ENCODE peak calls at places on chromosomes 12 and 14, in ten cellular contexts. D is SK-N-SH, P is tibial nerve, B is suprapubic skin, G is A549, N is transverse colon, M is K562, R is HepG2, O is stomach, E is upper lobe of left lung. Z is an unnamed sample.

GRCh38 chr12:6090786-6091185 is 33.7 kb downstream of the VWF start:
- DNase-seq in R (peak), E (no peak), G (no peak), D (no peak), O (no peak), M (no peak), P (no peak), B (peak), N (peak), Z (no peak)

GRCh38 chr14:64391113-64391725 is 3.1 kb downstream of the MTHFD1 start:
- DNase-seq in D (no peak), E (no peak), N (no peak), G (no peak), R (no peak), B (no peak), M (no peak), O (no peak), P (no peak), Z (no peak)

GRCh38 chr12:85955127-85955526 is 81.0 kb downstream of the NTS start:
- DNase-seq in O (no peak), B (no peak), E (no peak), R (no peak), M (no peak), N (no peak), G (no peak), P (no peak), D (peak), Z (no peak)

GRCh38 chr14:101374373-101375338 is 186.6 kb upstream of the DIO3 start:
- DNase-seq in M (no peak), B (no peak), N (no peak), P (no peak), D (no peak), E (no peak), O (no peak), R (no peak), G (no peak), Z (no peak)

GRCh38 chr12:116609715-116610114 is 50.5 kb downstream of the MAP1LC3B2 start:
- DNase-seq in R (no peak), O (no peak), N (no peak), M (peak), G (no peak), B (no peak), P (no peak), E (no peak), D (no peak), Z (no peak)

GRCh38 chr12:55729592-55730446 is 1.0 kb upstream of the CD63 start:
- DNase-seq in M (peak), E (peak), N (peak), O (peak), D (peak), B (peak), R (peak), G (peak), P (peak), Z (peak)

GRCh38 chr12:62345667-62346066 is 85.5 kb downstream of the USP15 start:
- DNase-seq in G (no peak), B (no peak), D (no peak), O (no peak), E (no peak), M (no peak), R (no peak), N (no peak), P (no peak), Z (no peak)

GRCh38 chr14:56064513-56064912 is 53.7 kb upstream of the PELI2 start:
- DNase-seq in R (no peak), B (no peak), N (no peak), P (no peak), D (no peak), M (no peak), E (no peak), O (no peak), G (no peak), Z (no peak)

GRCh38 chr12:115375188-115375991 is 691.4 kb upstream of the TBX3 start:
- DNase-seq in P (no peak), D (no peak), N (no peak), G (no peak), R (peak), B (no peak), E (no peak), O (no peak), M (no peak), Z (no peak)

GRCh38 chr12:12474931-12475485 is 87.7 kb downstream of the DUSP16 start:
- DNase-seq in B (no peak), M (peak), D (no peak), N (no peak), P (no peak), E (no peak), R (no peak), O (no peak), G (no peak), Z (no peak)

GRCh38 chr14:53109688-53110041 is 43.5 kb downstream of the DDHD1 start:
- DNase-seq in G (no peak), E (no peak), D (no peak), O (no peak), M (no peak), N (no peak), B (no peak), P (no peak), R (peak), Z (no peak)

GRCh38 chr14:53109028-53109687 is 44.0 kb downstream of the DDHD1 start:
- DNase-seq in E (no peak), R (no peak), G (no peak), O (no peak), B (no peak), P (no peak), N (peak), D (no peak), M (no peak), Z (no peak)

GRCh38 chr14:53106768-53107167 is 46.4 kb downstream of the DDHD1 start:
- DNase-seq in R (no peak), G (no peak), B (no peak), P (no peak), D (no peak), N (no peak), E (no peak), O (no peak), M (no peak), Z (no peak)

GRCh38 chr14:53110103-53110502 is 43.0 kb downstream of the DDHD1 start:
- DNase-seq in E (no peak), P (no peak), G (no peak), B (no peak), M (no peak), R (no peak), N (no peak), O (no peak), D (no peak), Z (no peak)

DNA sequence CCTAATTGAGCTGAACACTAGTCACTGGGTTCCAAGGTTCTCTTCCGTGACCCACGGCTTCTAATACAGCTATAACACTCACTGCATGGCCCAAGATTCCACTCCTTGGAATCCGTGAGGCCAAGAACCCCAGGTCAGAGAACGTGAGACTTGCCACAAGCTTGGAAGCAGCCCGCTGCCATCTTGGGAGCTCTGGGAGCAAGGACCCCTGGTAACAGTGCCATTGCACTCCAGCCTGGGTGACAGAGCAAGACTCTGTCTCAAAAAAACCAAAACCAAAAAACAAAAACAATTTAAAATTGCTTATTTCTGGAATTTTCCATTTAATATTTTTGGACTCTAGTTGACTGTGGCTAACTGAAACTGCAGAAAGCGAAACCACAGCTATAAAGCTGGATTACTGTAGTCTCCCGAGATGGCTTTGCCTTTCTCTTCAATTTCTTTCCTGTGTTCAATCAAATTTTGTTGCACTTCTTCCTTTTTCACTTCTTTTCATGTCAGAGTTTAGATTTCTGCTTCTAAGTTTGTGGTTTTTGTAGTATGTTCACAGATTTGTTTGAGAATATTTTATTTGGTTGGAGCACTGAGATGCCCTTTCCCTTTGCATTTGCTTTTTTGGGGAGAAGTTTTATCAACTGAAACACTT is 44.7 kb downstream of the DDHD1 start:
- DNase-seq in G (no peak), D (no peak), E (no peak), O (no peak), R (no peak), B (no peak), N (no peak), M (no peak), P (no peak), Z (no peak)
- TF ChIP-seq CTCF in G (no peak), D (no peak), E (no peak), O (no peak), R (no peak), B (no peak), N (no peak), M (no peak), P (no peak), Z (no peak)

GRCh38 chr12:65918057-65918456 is 93.8 kb downstream of the HMGA2 start:
- DNase-seq in P (no peak), R (no peak), M (no peak), O (no peak), N (no peak), E (no peak), D (no peak), G (no peak), B (no peak), Z (no peak)
- TF ChIP-seq EP300 in P (no peak), R (no peak), M (no peak), O (no peak), N (no peak), E (no peak), D (no peak), G (no peak), B (no peak), Z (no peak)

DNA sequence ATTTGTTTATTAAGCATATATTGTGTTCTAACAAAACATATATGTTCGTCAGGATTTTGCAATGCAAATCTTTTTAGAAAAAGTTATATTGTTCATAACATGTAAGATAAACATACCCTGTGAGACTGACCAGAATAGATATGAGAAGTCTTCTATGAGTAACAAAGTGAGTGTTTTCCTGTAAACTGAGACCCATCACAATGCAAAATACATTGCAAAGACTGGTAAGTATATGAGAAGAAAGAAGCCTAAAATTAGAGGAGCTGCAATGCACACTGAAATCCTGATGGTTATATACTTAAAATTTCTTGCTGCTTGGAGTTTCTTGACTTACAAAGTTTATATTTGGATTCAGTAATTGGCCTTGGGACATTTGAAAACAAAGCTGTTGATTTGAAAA is 6.0 kb downstream of the HMGA2 start:
- DNase-seq in O (no peak), D (no peak), P (no peak), G (no peak), M (no peak), B (no peak), R (no peak), N (no peak), E (no peak), Z (no peak)
- H3K4me3 ChIP-seq in O (no peak), D (peak), P (no peak), G (no peak), M (no peak), B (no peak), R (no peak), N (no peak), E (no peak), Z (no peak)

DNA sequence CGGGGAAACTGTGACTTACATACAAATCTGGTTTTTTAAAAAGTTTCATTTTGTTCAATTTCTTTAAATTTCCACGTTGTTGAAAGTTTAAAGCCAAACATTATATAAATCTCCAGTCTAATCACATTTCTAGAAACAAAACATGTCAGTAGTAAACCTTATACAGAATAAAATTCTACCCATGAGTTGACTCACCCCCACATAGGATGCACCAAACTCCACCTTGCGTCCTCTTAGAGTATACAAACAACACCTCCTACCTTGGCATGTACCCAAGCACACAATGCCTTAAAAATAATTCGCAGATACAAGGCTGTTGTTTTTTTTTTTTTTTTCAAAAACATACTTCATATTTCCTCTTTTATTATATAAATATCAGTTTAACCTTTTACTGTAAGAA is 3.4 kb downstream of the FBXL14 start:
- DNase-seq in G (peak), E (no peak), R (no peak), D (no peak), O (no peak), N (peak), P (no peak), B (no peak), M (no peak), Z (no peak)
- TF ChIP-seq CTCF in G (no peak), E (no peak), R (no peak), D (no peak), O (no peak), N (peak), P (no peak), B (no peak), M (no peak), Z (no peak)

GRCh38 chr14:65594153-65594881 is 181.8 kb downstream of the FUT8 start:
- DNase-seq in B (no peak), G (peak), N (peak), O (peak), R (peak), D (no peak), E (no peak), P (no peak), M (no peak), Z (no peak)

GRCh38 chr14:65604535-65604934 is 192.0 kb downstream of the FUT8 start:
- DNase-seq in B (no peak), R (no peak), G (no peak), D (no peak), E (no peak), N (no peak), M (no peak), O (no peak), P (no peak), Z (no peak)

GRCh38 chr14:65600742-65601141 is 188.2 kb downstream of the FUT8 start:
- DNase-seq in G (no peak), R (no peak), B (no peak), N (no peak), M (no peak), E (no peak), D (no peak), O (no peak), P (no peak), Z (no peak)

GRCh38 chr14:65594882-65595237 is 182.3 kb downstream of the FUT8 start:
- DNase-seq in O (no peak), E (no peak), D (no peak), N (no peak), M (no peak), R (no peak), P (no peak), G (no peak), B (no peak), Z (no peak)

GRCh38 chr14:65599375-65599774 is 186.8 kb downstream of the FUT8 start:
- DNase-seq in G (no peak), M (no peak), O (no peak), R (no peak), E (no peak), P (no peak), D (no peak), N (no peak), B (no peak), Z (no peak)
- TF ChIP-seq EP300 in G (no peak), M (no peak), O (no peak), R (no peak), E (no peak), P (no peak), D (no peak), N (no peak), B (no peak), Z (no peak)

DNA sequence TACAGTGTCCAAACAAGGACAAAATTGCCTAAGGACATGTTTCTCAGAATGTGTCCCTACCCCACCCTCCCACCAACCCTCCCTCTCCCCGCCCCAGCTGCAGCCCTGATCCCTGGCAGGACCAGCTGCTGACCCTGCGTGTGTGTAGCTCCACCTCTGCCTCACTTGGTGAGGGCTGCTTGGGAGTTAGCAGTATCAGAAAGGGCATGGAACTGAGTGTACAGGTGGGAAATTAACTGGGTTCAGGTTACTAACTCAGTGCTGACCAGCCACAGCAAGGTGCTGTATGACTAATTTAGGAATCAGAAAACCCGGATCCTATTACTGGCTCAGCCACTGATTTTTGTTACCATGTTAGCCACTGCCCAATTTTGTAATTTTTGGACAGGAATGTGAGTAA is 11.3 kb upstream of the PLEKHD1 start:
- DNase-seq in R (no peak), O (no peak), E (no peak), P (no peak), N (no peak), G (no peak), M (no peak), D (no peak), B (no peak), Z (no peak)
- H3K4me3 ChIP-seq in R (no peak), O (no peak), E (no peak), P (no peak), N (no peak), G (no peak), M (no peak), D (no peak), B (no peak), Z (no peak)

DNA sequence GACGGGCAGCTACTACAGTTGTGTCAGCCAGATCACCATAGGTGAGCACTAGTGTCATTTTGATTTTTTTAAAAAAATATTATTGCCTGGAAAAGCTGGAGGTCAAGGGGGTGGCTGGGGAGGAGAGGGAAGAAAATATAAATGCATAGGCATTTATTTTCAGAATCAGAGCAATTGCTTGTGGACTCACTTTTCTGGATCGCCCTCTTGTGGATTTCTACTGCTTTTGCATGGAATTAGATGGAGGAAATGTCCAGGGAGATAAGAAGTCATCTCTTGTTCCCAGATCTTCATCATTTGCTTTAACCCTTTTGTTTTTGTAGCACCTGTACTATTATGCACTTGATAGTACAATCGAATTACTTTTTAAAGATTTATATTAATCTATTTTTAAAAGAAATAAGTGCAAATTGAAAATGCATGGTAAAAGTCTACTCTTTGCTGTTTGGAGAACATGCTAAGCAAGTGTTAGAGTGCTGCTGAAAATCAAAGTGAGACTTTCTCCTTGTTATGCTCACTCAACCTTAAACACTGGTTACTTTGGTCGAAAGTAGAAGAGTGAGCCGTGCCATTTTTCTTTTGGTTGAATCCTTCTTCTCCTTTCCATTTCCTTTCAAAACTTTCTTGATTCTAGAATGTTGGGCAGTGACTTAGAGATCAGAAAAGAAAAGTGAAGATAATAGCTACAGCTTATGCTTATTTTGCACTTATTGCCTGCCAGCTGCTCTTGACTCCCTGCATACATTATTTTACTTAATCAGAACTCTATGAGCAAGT is 60.6 kb upstream of the ANO4 start:
- DNase-seq in E (no peak), R (peak), O (no peak), G (peak), D (no peak), P (no peak), B (no peak), N (no peak), M (no peak), Z (no peak)
- TF ChIP-seq CTCF in E (peak), R (peak), O (peak), G (peak), D (peak), P (peak), B (peak), N (peak), M (peak), Z (no peak)

DNA sequence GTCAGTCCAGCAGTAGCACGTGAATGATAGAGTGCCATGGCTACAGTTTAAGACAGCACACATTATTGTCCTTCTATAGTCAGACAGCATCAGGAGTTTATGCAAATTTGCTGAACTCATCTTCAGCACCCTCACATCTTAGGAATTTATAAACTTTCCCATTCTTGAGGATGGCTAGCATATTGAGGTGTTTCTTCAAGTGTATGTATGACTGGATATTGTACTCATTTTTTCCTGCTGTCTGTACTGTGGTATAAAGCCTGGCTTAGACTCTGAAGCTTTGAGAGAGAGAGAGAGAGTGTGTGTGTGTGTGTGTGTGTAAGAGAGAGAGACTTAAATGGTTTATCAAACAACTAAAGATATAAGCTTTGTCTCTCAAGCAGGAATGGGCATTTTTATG is 161.5 kb downstream of the PIK3C2G start:
- DNase-seq in B (no peak), N (no peak), E (no peak), P (no peak), G (no peak), R (no peak), O (no peak), M (no peak), D (no peak), Z (no peak)
- TF ChIP-seq EP300 in B (no peak), N (no peak), E (no peak), P (no peak), G (no peak), R (no peak), O (no peak), M (no peak), D (no peak), Z (no peak)

GRCh38 chr12:48996794-48997718 is 2.1 kb downstream of the DDN start:
- DNase-seq in B (no peak), D (peak), O (peak), M (peak), E (peak), P (peak), R (peak), N (peak), G (peak), Z (peak)

GRCh38 chr12:48994224-48995060 is 4.7 kb downstream of the DDN start:
- DNase-seq in D (no peak), O (no peak), P (no peak), M (no peak), E (peak), B (no peak), R (no peak), G (no peak), N (no peak), Z (no peak)

GRCh38 chr12:48993787-48994186 is 5.4 kb downstream of the DDN start:
- DNase-seq in M (peak), P (no peak), E (no peak), G (no peak), R (no peak), D (no peak), B (no peak), N (no peak), O (no peak), Z (no peak)

GRCh38 chr12:48997719-48998496 is 1.3 kb downstream of the DDN start:
- DNase-seq in R (no peak), G (peak), O (peak), N (peak), P (no peak), D (peak), M (peak), E (peak), B (no peak), Z (no peak)

GRCh38 chr12:48995061-48995879 is 3.9 kb downstream of the DDN start:
- DNase-seq in R (peak), G (peak), E (peak), D (peak), M (peak), N (peak), O (peak), B (peak), P (peak), Z (peak)
- H3K4me3 ChIP-seq in R (peak), G (peak), E (peak), D (peak), M (no peak), N (peak), O (peak), B (peak), P (no peak), Z (no peak)

Z was measured in ovary.